ENCODE peak calls at places on chromosomes 7 and 10, in six cellular contexts. M, F, D, H, S and Y are unnamed samples.

GRCh38 chr10:73413108-73413527 is 740 bp downstream of the ANXA7 start:
- DNase-seq in M (peak), F (no peak), D (no peak), H (no peak), S (peak), Y (peak)

GRCh38 chr7:31373337-31374289 is 33.1 kb upstream of the NEUROD6 start:
- DNase-seq in M (peak), F (no peak), D (no peak), H (no peak), S (peak), Y (no peak)

GRCh38 chr7:75937958-75938786 is 23.2 kb downstream of the POR start:
- DNase-seq in M (peak), F (no peak), D (no peak), H (peak), S (no peak), Y (peak)

GRCh38 chr10:28577506-28577905 is 44.6 kb downstream of the WAC start:
- DNase-seq in M (no peak), F (no peak), D (no peak), H (no peak), S (no peak), Y (no peak)

GRCh38 chr7:26385240-26385639 is 93.6 kb downstream of the SNX10 start:
- DNase-seq in M (peak), F (no peak), D (no peak), H (no peak), S (no peak), Y (no peak)

GRCh38 chr10:63066606-63067005 is 66.5 kb upstream of the NRBF2 start:
- DNase-seq in M (no peak), F (no peak), D (no peak), H (no peak), S (no peak), Y (no peak)

GRCh38 chr7:4797858-4798705 is 22.7 kb downstream of the AP5Z1 start:
- DNase-seq in M (peak), F (peak), D (peak), H (peak), S (no peak), Y (peak)

GRCh38 chr10:35843524-35844171 is 201.6 kb upstream of the FZD8 start:
- DNase-seq in M (no peak), F (no peak), D (no peak), H (no peak), S (no peak), Y (no peak)